ENCODE peak calls at places on chromosomes 11 and 22, in four cellular contexts. One of them, this sample, is unnamed.

GRCh38 chr11:115930276-115930675 is 426.1 kb upstream of the CADM1 start:
- DNase-seq in NCI-H1092 treated with DMSO at 0.1 percent for 48 hours: peak; percentile 75
- DNase-seq in T-helper 9 cell: no peak
- DNase-seq in NCI-H774: peak; percentile 31
- DNase-seq in this sample: no peak

GRCh38 chr11:73308963-73309960 is 1.2 kb downstream of the ARHGEF17 start:
- DNase-seq in NCI-H1092 treated with DMSO at 0.1 percent for 48 hours: no peak
- DNase-seq in T-helper 9 cell: no peak
- DNase-seq in NCI-H774: no peak
- DNase-seq in this sample: no peak

GRCh38 chr11:66951927-66952337 is 6.3 kb downstream of the PC start:
- DNase-seq in NCI-H1092 treated with DMSO at 0.1 percent for 48 hours: peak; percentile 79
- DNase-seq in T-helper 9 cell: no peak
- DNase-seq in NCI-H774: peak; percentile 25
- DNase-seq in this sample: no peak

GRCh38 chr22:40156001-40156516 is 21.7 kb upstream of the TNRC6B start:
- DNase-seq in NCI-H1092 treated with DMSO at 0.1 percent for 48 hours: peak; percentile 32
- DNase-seq in T-helper 9 cell: no peak
- DNase-seq in NCI-H774: peak; percentile 50
- DNase-seq in this sample: no peak

GRCh38 chr11:72568861-72569260 is 105.4 kb downstream of the PDE2A start:
- DNase-seq in NCI-H1092 treated with DMSO at 0.1 percent for 48 hours: no peak
- DNase-seq in T-helper 9 cell: no peak
- DNase-seq in NCI-H774: no peak
- DNase-seq in this sample: no peak

GRCh38 chr11:35567737-35568465 is 42.5 kb upstream of the PAMR1 start:
- DNase-seq in NCI-H1092 treated with DMSO at 0.1 percent for 48 hours: no peak
- DNase-seq in T-helper 9 cell: no peak
- DNase-seq in NCI-H774: peak; percentile 4
- DNase-seq in this sample: no peak

GRCh38 chr11:129720156-129720555 is 95.5 kb upstream of the TMEM45B start:
- DNase-seq in NCI-H1092 treated with DMSO at 0.1 percent for 48 hours: no peak
- DNase-seq in T-helper 9 cell: no peak
- DNase-seq in NCI-H774: no peak
- DNase-seq in this sample: no peak

GRCh38 chr11:34636127-34636526 is 15.2 kb downstream of the EHF start:
- DNase-seq in NCI-H1092 treated with DMSO at 0.1 percent for 48 hours: no peak
- DNase-seq in T-helper 9 cell: no peak
- DNase-seq in NCI-H774: no peak
- DNase-seq in this sample: no peak

GRCh38 chr11:102989379-102990047 is 34.0 kb upstream of the MMP13 start:
- DNase-seq in NCI-H1092 treated with DMSO at 0.1 percent for 48 hours: no peak
- DNase-seq in T-helper 9 cell: no peak
- DNase-seq in NCI-H774: no peak
- DNase-seq in this sample: no peak

GRCh38 chr22:40628354-40629042 is 8.0 kb downstream of the MRTFA start:
- DNase-seq in NCI-H1092 treated with DMSO at 0.1 percent for 48 hours: no peak
- DNase-seq in T-helper 9 cell: no peak
- DNase-seq in NCI-H774: no peak
- DNase-seq in this sample: no peak

GRCh38 chr11:17389205-17389956 is 922 bp upstream of the KCNJ11 start:
- DNase-seq in NCI-H1092 treated with DMSO at 0.1 percent for 48 hours: peak; percentile 89
- DNase-seq in T-helper 9 cell: peak; percentile 84
- DNase-seq in NCI-H774: peak; percentile 84
- DNase-seq in this sample: peak; percentile 14

GRCh38 chr11:126194121-126194543 is 17.3 kb downstream of the RPUSD4 start:
- DNase-seq in NCI-H1092 treated with DMSO at 0.1 percent for 48 hours: peak; percentile 62
- DNase-seq in T-helper 9 cell: peak; percentile 19
- DNase-seq in NCI-H774: peak; percentile 23
- DNase-seq in this sample: no peak

GRCh38 chr11:74195828-74196227 is 24.7 kb downstream of the PPME1 start:
- DNase-seq in NCI-H1092 treated with DMSO at 0.1 percent for 48 hours: no peak
- DNase-seq in T-helper 9 cell: no peak
- DNase-seq in NCI-H774: no peak
- DNase-seq in this sample: no peak

GRCh38 chr11:46446343-46446751 is 54.8 kb upstream of the CHRM4 start:
- DNase-seq in NCI-H1092 treated with DMSO at 0.1 percent for 48 hours: peak; percentile 78
- DNase-seq in T-helper 9 cell: no peak
- DNase-seq in NCI-H774: no peak
- DNase-seq in this sample: no peak

GRCh38 chr11:65132238-65132987 is 1.9 kb downstream of the SYVN1 start:
- DNase-seq in NCI-H1092 treated with DMSO at 0.1 percent for 48 hours: no peak
- DNase-seq in T-helper 9 cell: no peak
- DNase-seq in NCI-H774: no peak
- DNase-seq in this sample: no peak

GRCh38 chr22:36026741-36027140 is 1.9 kb downstream of the RBFOX2 start:
- DNase-seq in NCI-H1092 treated with DMSO at 0.1 percent for 48 hours: no peak
- DNase-seq in T-helper 9 cell: no peak
- DNase-seq in NCI-H774: no peak
- DNase-seq in this sample: no peak

GRCh38 chr22:19849800-19850481 is 4.7 kb downstream of the GNB1L start:
- DNase-seq in NCI-H1092 treated with DMSO at 0.1 percent for 48 hours: no peak
- DNase-seq in T-helper 9 cell: no peak
- DNase-seq in NCI-H774: no peak
- DNase-seq in this sample: no peak

GRCh38 chr11:81869337-81870065 is 864.2 kb downstream of the FAM181B start:
- DNase-seq in NCI-H1092 treated with DMSO at 0.1 percent for 48 hours: no peak
- DNase-seq in T-helper 9 cell: peak; percentile 78
- DNase-seq in NCI-H774: no peak
- DNase-seq in this sample: peak; percentile 65

GRCh38 chr22:41925783-41926460 is 684 bp downstream of the TNFRSF13C start:
- DNase-seq in NCI-H1092 treated with DMSO at 0.1 percent for 48 hours: no peak
- DNase-seq in T-helper 9 cell: peak; percentile 80
- DNase-seq in NCI-H774: peak; percentile 26
- DNase-seq in this sample: no peak

GRCh38 chr22:38191746-38192474 is 9.9 kb upstream of the MAFF start:
- DNase-seq in NCI-H1092 treated with DMSO at 0.1 percent for 48 hours: no peak
- DNase-seq in T-helper 9 cell: no peak
- DNase-seq in NCI-H774: no peak
- DNase-seq in this sample: no peak

GRCh38 chr11:102760355-102761035 is 19.9 kb downstream of the MMP10 start:
- DNase-seq in NCI-H1092 treated with DMSO at 0.1 percent for 48 hours: no peak
- DNase-seq in T-helper 9 cell: no peak
- DNase-seq in NCI-H774: no peak
- DNase-seq in this sample: no peak

GRCh38 chr11:32562839-32563599 is 20.6 kb upstream of the EIF3M start:
- DNase-seq in NCI-H1092 treated with DMSO at 0.1 percent for 48 hours: no peak
- DNase-seq in T-helper 9 cell: no peak
- DNase-seq in NCI-H774: no peak
- DNase-seq in this sample: no peak

GRCh38 chr22:37383342-37383741 is 43.9 kb downstream of the ELFN2 start:
- DNase-seq in NCI-H1092 treated with DMSO at 0.1 percent for 48 hours: peak; percentile 68
- DNase-seq in T-helper 9 cell: no peak
- DNase-seq in NCI-H774: no peak
- DNase-seq in this sample: no peak

GRCh38 chr11:7901319-7901854 is 29.7 kb downstream of the OR10A6 start:
- DNase-seq in NCI-H1092 treated with DMSO at 0.1 percent for 48 hours: no peak
- DNase-seq in T-helper 9 cell: no peak
- DNase-seq in NCI-H774: peak; percentile 2
- DNase-seq in this sample: no peak

GRCh38 chr11:114075891-114076441 is 16.5 kb downstream of the ZBTB16 start:
- DNase-seq in NCI-H1092 treated with DMSO at 0.1 percent for 48 hours: no peak
- DNase-seq in T-helper 9 cell: no peak
- DNase-seq in NCI-H774: no peak
- DNase-seq in this sample: peak; percentile 29

GRCh38 chr11:47104337-47104950 is 72.2 kb downstream of the ARFGAP2 start:
- DNase-seq in NCI-H1092 treated with DMSO at 0.1 percent for 48 hours: no peak
- DNase-seq in T-helper 9 cell: no peak
- DNase-seq in NCI-H774: no peak
- DNase-seq in this sample: no peak

GRCh38 chr11:79198898-79199250 is 242.0 kb downstream of the TENM4 start:
- DNase-seq in NCI-H1092 treated with DMSO at 0.1 percent for 48 hours: no peak
- DNase-seq in T-helper 9 cell: no peak
- DNase-seq in NCI-H774: no peak
- DNase-seq in this sample: no peak